ENCODE peak calls at places on chromosomes 5 and 9, in four cellular contexts. T is iPS DF 6.9, Z is brain microvascular endothelial cell, K is GM12865. Y is an unnamed sample.

GRCh38 chr9:14428781-14429230 is 114.9 kb upstream of the NFIB start:
- DNase-seq in Z (peak; percentile 77), K (peak; percentile 68), T (peak; percentile 76), Y (no peak)

GRCh38 chr9:97954550-97954989 is 16.6 kb upstream of the HEMGN start:
- DNase-seq in T (peak; percentile 41), Z (no peak), K (peak; percentile 76), Y (peak; percentile 34)

GRCh38 chr5:14628346-14628745 is 36.2 kb upstream of the OTULIN start:
- DNase-seq in K (peak; percentile 66), Z (peak; percentile 50), T (peak; percentile 33), Y (peak; percentile 57)

GRCh38 chr5:39977231-39977630 is 552.5 kb upstream of the DAB2 start:
- DNase-seq in Z (peak; percentile 18), K (no peak), T (no peak), Y (no peak)

GRCh38 chr9:83508072-83508471 is 30.1 kb downstream of the FRMD3 start:
- DNase-seq in K (no peak), T (no peak), Z (peak; percentile 3), Y (peak; percentile 48)

GRCh38 chr5:134113572-134113907 is 941 bp upstream of the TCF7 start:
- DNase-seq in T (no peak), K (no peak), Z (no peak), Y (no peak)

GRCh38 chr5:78569441-78569840 is 79.1 kb downstream of the LHFPL2 start:
- DNase-seq in T (no peak), K (no peak), Z (peak; percentile 92), Y (no peak)

GRCh38 chr9:98379572-98379971 is 124.1 kb upstream of the TBC1D2 start:
- DNase-seq in Z (no peak), T (no peak), K (no peak), Y (no peak)

GRCh38 chr5:168916852-168917251 is 337.7 kb upstream of the PANK3 start:
- DNase-seq in T (no peak), K (no peak), Z (no peak), Y (no peak)

GRCh38 chr9:33236571-33236970 is 3.4 kb upstream of the SPINK4 start:
- DNase-seq in T (no peak), Z (no peak), K (no peak), Y (no peak)

GRCh38 chr5:33806736-33807442 is 84.9 kb downstream of the ADAMTS12 start:
- DNase-seq in Z (peak; percentile 61), K (no peak), T (no peak), Y (no peak)
- H3K4me3 ChIP-seq in Z (no peak overlapping the region), K (no peak overlapping the region), T (no peak overlapping the region), Y (no peak overlapping the region)

GRCh38 chr5:16866795-16867584 is 69.1 kb downstream of the MYO10 start:
- DNase-seq in K (no peak), Z (peak; percentile 63), T (no peak), Y (no peak)

GRCh38 chr5:16866220-16866619 is 69.9 kb downstream of the MYO10 start:
- DNase-seq in Z (no peak), T (no peak), K (no peak), Y (no peak)

GRCh38 chr5:16863380-16864007 is 72.6 kb downstream of the MYO10 start:
- DNase-seq in Z (no peak), K (no peak), T (no peak), Y (no peak)

GRCh38 chr5:16862777-16863176 is 73.3 kb downstream of the MYO10 start:
- DNase-seq in Z (no peak), K (no peak), T (no peak), Y (no peak)

GRCh38 chr5:16864566-16864965 is 71.5 kb downstream of the MYO10 start:
- DNase-seq in Z (no peak), T (no peak), K (no peak), Y (no peak)
- H3K4me3 ChIP-seq in Z (no peak overlapping the region), T (no peak overlapping the region), K (no peak overlapping the region), Y (no peak overlapping the region)

DNA sequence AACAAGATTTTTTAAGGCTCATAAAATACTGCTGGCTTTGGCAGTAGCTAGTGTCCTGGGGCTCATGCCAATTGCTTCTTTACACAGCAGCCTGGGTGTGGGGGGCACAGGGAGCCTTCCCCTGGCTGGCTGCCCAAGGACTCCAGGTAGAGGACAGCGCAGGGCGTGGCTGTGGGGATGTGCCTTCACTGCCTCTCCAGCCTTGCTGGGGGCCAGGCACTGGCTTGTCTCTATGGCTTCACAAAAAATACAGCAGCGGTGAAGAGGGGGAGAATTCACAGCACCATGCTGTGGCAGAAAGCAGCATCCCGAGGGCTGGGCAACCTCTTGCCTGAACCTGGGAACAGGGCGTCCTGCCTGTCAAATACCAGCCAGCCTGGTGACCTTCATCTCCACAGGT is 57.4 kb downstream of the DAP start:
- DNase-seq in T (no peak), K (no peak), Z (no peak), Y (no peak)
- H3K4me3 ChIP-seq in T (no peak overlapping the region), K (no peak overlapping the region), Z (no peak overlapping the region), Y (no peak overlapping the region)

DNA sequence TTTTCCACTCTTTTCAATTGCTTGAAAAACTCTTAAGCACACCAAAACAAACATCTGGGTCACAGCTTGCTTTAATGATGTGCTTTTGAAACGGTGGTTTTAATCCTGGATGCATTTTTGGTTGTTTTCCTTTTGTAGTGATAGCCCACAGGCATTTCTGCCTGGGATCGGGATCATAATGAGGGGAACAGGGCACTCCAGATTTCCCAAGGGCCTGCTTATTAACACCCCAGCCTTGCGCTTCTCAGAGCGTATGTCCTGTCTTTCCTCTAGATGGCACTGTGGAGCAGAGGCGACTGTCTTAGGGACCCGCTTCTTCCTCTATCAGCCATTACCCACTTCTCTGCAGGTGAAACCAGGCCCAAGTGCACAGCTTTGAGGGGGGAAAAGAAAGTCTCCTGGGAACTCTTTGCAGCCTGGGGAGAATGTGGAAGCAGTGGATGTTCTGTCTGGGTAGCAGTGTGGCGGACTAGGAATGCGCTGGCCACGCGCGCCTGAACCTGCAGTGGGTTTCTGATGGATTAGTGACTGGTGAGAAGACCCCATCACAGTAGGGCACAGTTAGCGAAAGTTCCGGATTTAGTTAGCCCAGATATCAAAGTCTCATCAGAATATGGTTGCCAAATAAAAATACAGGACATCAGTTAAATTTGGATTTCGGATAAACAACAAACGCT is 190.1 kb downstream of the GNA14 start:
- DNase-seq in T (peak; percentile 74), Z (peak; percentile 50), K (peak; percentile 79), Y (peak; percentile 26)
- H3K4me3 ChIP-seq in T (no peak overlapping the region), Z (no peak overlapping the region), K (no peak overlapping the region), Y (no peak overlapping the region)

DNA sequence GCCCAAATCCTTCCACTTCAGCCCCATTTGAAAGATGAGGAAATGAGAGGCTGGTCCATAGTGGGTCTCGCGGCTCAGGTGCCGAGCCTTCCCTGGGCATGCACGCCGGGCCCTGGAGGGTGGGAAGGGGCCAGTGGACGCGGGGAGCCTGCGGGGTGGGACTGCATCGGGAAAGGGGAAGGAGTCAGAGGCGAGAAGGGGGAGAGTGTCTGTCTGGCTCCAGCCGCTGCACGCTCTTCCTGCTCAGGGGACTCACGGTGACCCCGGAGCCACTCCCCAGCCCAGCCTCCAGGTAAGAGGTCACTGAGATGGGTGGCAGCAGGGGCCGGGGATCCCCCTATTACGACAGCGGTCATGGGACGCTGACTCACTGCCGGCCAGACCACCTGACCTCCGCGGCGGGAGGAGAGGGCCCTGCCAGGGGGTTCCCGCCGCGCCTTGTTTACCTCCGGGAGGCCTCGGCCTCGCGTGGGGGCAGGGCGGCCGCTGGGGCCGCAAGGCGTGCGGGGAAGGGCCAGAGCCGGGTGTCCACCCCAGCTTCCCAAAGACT is 1.9 kb upstream of the SQSTM1 start:
- DNase-seq in Z (peak; percentile 89), K (peak; percentile 96), T (no peak), Y (peak; percentile 83)
- H3K4me3 ChIP-seq in Z (peak overlapping the region; percentile 33), K (peak overlapping the region; percentile 52), T (no peak overlapping the region), Y (peak overlapping the region; percentile 57)

Y was measured in CD8-positive, alpha-beta T cell.